ENCODE peak calls at places on chromosomes 5 and 9, in five cellular contexts. M is endothelial cell of umbilical vein; K is CD4-positive, CD25-positive, alpha-beta regulatory T cell; T is dorsolateral prefrontal cortex; P is activated T-cell treated with anti-CD3 and anti-CD28 coated beads, Interleukin-2, amount 50 U/mL, for 1 hour. L is an unnamed sample.

GRCh38 chr9:9392755-9393154 is 1220.0 kb downstream of the PTPRD start:
- DNase-seq in M (no peak), P (no peak), T (no peak), K (no peak), L (no peak)

GRCh38 chr5:68315679-68316271 is 100.2 kb downstream of the PIK3R1 start:
- DNase-seq in T (no peak), P (peak), K (no peak), M (no peak), L (no peak)

GRCh38 chr9:96217756-96218693 is 84.0 kb downstream of the HSD17B3 start:
- DNase-seq in P (peak), M (peak), T (peak), K (peak), L (peak)

GRCh38 chr9:127128341-127129072 is 6.1 kb upstream of the ANGPTL2 start:
- DNase-seq in M (no peak), K (no peak), P (no peak), T (no peak), L (no peak)

GRCh38 chr9:99173570-99174504 is 47.9 kb downstream of the ALG2 start:
- DNase-seq in P (no peak), T (no peak), K (no peak), M (no peak), L (no peak)

GRCh38 chr9:706073-706472 is 135.4 kb upstream of the DMRT1 start:
- DNase-seq in T (no peak), K (no peak), P (no peak), M (no peak), L (no peak)

GRCh38 chr5:61055434-61056006 is 106.7 kb downstream of the SMIM15 start:
- DNase-seq in M (peak), T (no peak), K (peak), P (no peak), L (peak)

GRCh38 chr5:137415231-137415681 is 83.9 kb downstream of the SPOCK1 start:
- DNase-seq in T (no peak), P (no peak), K (no peak), M (peak), L (no peak)

GRCh38 chr9:89440548-89440947 is 57.4 kb downstream of the SEMA4D start:
- DNase-seq in P (no peak), M (no peak), T (peak), K (no peak), L (peak)

GRCh38 chr9:33249087-33249657 is 9.2 kb downstream of the SPINK4 start:
- DNase-seq in K (no peak), P (no peak), T (no peak), M (no peak), L (no peak)

GRCh38 chr5:104179057-104179456 is 616.5 kb upstream of the NUDT12 start:
- DNase-seq in K (no peak), M (peak), P (no peak), T (no peak), L (peak)

GRCh38 chr5:12392246-12392645 is 488.0 kb upstream of the CTNND2 start:
- DNase-seq in M (peak), T (no peak), K (no peak), P (no peak), L (peak)

L was measured in KBM-7.